ENCODE peak calls at places on chromosomes 1 and 21, in four cellular contexts. E is MM.1S, T is pancreas, I is right lobe of liver. U is an unnamed sample.

GRCh38 chr21:43300496-43301423 is 126.2 kb downstream of the SIK1 start:
- DNase-seq in E (no peak), T (no peak), I (peak; percentile 51), U (no peak)

GRCh38 chr1:163265547-163265946 is 56.2 kb upstream of the NUF2 start:
- DNase-seq in T (no peak), I (no peak), E (no peak), U (no peak)

GRCh38 chr1:32071758-32072621 is 749 bp upstream of the TMEM39B start:
- DNase-seq in I (no peak), T (no peak), E (no peak), U (no peak)

GRCh38 chr1:38014171-38014570 is 1.6 kb downstream of the UTP11 start:
- DNase-seq in T (no peak), I (no peak), E (no peak), U (no peak)

GRCh38 chr1:99535470-99536164 is 110.3 kb upstream of the PALMD start:
- DNase-seq in T (no peak), I (no peak), E (no peak), U (no peak)

GRCh38 chr1:178650950-178651461 is 74.0 kb upstream of the RALGPS2 start:
- DNase-seq in E (no peak), I (no peak), T (no peak), U (peak; percentile 52)

GRCh38 chr1:153347856-153348255 is 785 bp downstream of the PGLYRP4 start:
- DNase-seq in T (no peak), E (no peak), I (no peak), U (no peak)

GRCh38 chr1:63821650-63822049 is 47.8 kb downstream of the ROR1 start:
- DNase-seq in E (no peak), T (peak; percentile 42), I (no peak), U (no peak)

GRCh38 chr1:192098001-192098400 is 60.3 kb upstream of the RGS18 start:
- DNase-seq in E (no peak), T (no peak), I (no peak), U (no peak)

GRCh38 chr1:186420923-186421322 is 40.0 kb downstream of the PDC start:
- DNase-seq in T (no peak), E (peak; percentile 87), I (no peak), U (peak; percentile 21)

GRCh38 chr1:21510113-21510493 is 880 bp downstream of the ALPL start:
- DNase-seq in I (no peak), T (no peak), E (no peak), U (no peak)

GRCh38 chr1:21511579-21512522 is 2.6 kb downstream of the ALPL start:
- DNase-seq in E (peak; percentile 20), T (no peak), I (no peak), U (no peak)

GRCh38 chr1:21509351-21510112 is at the start of gene ALPL:
- DNase-seq in E (no peak), T (peak; percentile 14), I (peak; percentile 54), U (no peak)

GRCh38 chr1:21508580-21509350 is 458 bp upstream of the ALPL start:
- DNase-seq in I (peak; percentile 78), T (peak; percentile 67), E (peak; percentile 51), U (no peak)

DNA sequence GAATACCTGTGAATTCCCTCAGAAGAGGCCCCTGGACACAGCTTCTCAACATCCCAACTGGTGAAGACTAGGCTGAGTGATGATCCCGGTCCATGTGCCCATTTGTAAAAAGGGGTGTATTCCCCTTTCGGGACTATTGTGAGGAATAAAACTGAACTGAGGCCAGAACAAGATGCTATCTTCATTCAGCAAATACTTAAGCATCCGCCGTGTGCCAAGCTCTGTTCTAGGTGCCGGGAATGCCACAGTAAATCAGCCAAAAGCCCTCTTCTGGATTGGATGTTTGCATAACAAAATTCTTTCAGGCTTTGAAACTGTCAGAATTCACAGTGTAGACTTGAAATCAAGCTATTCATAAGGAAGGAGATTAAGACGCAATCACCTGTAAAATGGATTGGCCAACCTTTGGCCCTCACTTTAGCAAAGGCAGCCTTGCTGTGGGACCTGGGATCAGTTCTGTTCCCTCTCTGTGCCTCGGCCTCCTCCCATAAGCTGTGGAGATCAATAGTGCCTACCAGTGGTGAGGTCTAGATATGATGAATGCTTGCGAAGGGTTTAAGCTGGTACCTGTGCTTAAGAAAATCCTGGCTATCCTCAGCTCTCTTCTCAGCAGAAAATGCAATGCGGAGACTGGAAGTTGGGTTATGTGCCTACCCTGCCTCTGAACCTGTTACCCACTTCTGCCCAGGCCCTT is 1.8 kb downstream of the ALPL start:
- DNase-seq in T (no peak), E (no peak), I (no peak), U (no peak)
- H3K4me3 ChIP-seq in T (no peak overlapping the region), E (no peak overlapping the region), I (no peak overlapping the region), U (no peak overlapping the region)

GRCh38 chr1:35223109-35223630 is 30.2 kb upstream of the SFPQ start:
- DNase-seq in T (no peak), E (no peak), I (no peak), U (no peak)
- H3K4me3 ChIP-seq in T (no peak overlapping the region), E (no peak overlapping the region), I (no peak overlapping the region), U (no peak overlapping the region)

GRCh38 chr21:41953249-41953830 is 478 bp downstream of the C2CD2 start:
- DNase-seq in E (no peak), T (peak; percentile 33), I (no peak), U (no peak)

GRCh38 chr21:41953831-41954653 is at the start of gene C2CD2:
- DNase-seq in T (peak; percentile 71), E (peak; percentile 57), I (peak; percentile 74), U (peak; percentile 42)

GRCh38 chr21:41950941-41951408 is 2.8 kb downstream of the C2CD2 start:
- DNase-seq in E (no peak), I (no peak), T (no peak), U (no peak)

GRCh38 chr21:41952568-41953248 is 1.1 kb downstream of the C2CD2 start:
- DNase-seq in I (no peak), E (no peak), T (no peak), U (no peak)

DNA sequence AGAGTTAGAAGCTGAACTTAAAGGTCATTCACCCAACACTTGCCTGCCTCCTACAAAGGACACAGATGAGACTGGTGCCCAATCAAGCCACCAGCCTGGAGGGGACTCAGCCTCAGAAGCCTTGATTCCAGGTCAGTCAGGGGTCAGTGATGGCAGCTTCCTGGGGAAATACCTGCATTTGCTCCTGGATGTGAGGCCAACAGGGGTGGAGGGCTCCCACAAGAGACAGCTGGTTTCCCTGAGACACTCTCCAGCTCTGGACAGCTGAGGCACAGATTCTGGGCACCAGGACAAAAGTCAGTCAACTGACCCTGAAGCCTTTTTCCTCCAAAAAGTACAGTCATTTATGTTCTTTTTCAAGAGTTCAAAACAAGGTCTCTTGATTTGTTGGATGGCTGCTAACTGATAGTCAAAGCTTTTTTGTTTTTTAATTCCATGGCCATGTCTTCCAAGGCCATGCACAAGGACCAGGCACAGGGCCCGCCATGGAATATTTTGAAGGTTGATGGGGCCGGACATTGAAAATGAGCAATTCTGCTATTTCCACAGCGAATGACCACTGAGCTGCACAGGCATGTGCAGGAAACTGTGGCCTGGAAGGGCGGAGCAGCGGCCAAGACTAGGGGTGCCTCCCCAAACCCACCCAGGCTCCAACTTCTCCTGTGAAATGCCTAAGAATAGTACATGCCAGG is 1.8 kb downstream of the C2CD2 start:
- DNase-seq in E (no peak), T (no peak), I (no peak), U (no peak)
- H3K4me3 ChIP-seq in E (no peak overlapping the region), T (no peak overlapping the region), I (peak overlapping the region; percentile 68), U (peak overlapping the region; percentile 77)

DNA sequence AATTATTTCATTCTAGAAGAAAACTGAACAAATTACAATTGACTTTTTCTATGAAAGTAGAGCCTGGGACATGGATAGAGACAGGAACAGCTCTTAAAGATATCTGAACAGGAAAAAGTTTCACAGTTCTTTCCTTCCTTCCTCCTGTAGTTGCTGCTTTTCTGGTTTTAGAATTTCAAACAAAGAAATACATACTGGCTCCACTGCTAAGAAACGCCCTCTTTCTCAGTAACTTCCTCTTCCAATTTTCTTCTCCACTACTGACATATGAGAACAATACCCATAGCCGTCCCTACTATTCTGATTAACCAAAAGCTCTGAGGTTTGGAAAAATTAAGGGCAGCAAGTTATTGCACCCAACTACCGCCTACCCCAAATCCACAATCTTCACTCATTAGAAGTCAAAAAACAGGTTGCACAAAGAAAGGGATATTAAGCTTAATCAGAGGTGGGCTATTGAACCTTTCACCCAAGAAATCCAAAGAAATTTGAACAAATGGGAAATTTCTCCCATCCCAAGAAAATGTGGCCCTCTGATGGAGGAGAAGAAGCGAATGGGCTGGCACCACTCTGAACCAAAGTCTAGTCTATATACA is 1.9 kb downstream of the WASF2 start:
- DNase-seq in I (no peak), E (no peak), T (no peak), U (no peak)
- H3K4me3 ChIP-seq in I (peak overlapping the region; percentile 90), E (peak overlapping the region; percentile 93), T (peak overlapping the region; percentile 2), U (peak overlapping the region; percentile 100)

GRCh38 chr1:181089777-181090505 is 1.4 kb downstream of the IER5 start:
- DNase-seq in T (peak; percentile 52), I (peak; percentile 90), E (peak; percentile 78), U (no peak)

GRCh38 chr1:181090653-181091126 is 2.2 kb downstream of the IER5 start:
- DNase-seq in I (no peak), T (no peak), E (peak; percentile 42), U (no peak)

GRCh38 chr1:181092883-181093282 is 4.4 kb downstream of the IER5 start:
- DNase-seq in I (no peak), E (no peak), T (no peak), U (no peak)

GRCh38 chr1:181092056-181092455 is 3.6 kb downstream of the IER5 start:
- DNase-seq in T (no peak), E (no peak), I (no peak), U (no peak)

GRCh38 chr1:181091322-181092040 is 3.0 kb downstream of the IER5 start:
- DNase-seq in I (no peak), E (no peak), T (no peak), U (no peak)
- H3K4me3 ChIP-seq in I (peak overlapping the region; percentile 74), E (peak overlapping the region; percentile 94), T (no peak overlapping the region), U (peak overlapping the region; percentile 82)

GRCh38 chr1:68294354-68295066 is 62.2 kb upstream of the WLS start:
- DNase-seq in E (no peak), T (no peak), I (no peak), U (no peak)

GRCh38 chr1:68291763-68292384 is 59.6 kb upstream of the WLS start:
- DNase-seq in E (peak; percentile 79), I (no peak), T (no peak), U (no peak)

GRCh38 chr1:68293122-68293521 is 60.8 kb upstream of the WLS start:
- DNase-seq in I (no peak), T (no peak), E (no peak), U (no peak)

GRCh38 chr1:68293609-68294353 is 61.5 kb upstream of the WLS start:
- DNase-seq in E (no peak), I (no peak), T (no peak), U (no peak)
- H3K4me3 ChIP-seq in E (no peak overlapping the region), I (no peak overlapping the region), T (no peak overlapping the region), U (no peak overlapping the region)

DNA sequence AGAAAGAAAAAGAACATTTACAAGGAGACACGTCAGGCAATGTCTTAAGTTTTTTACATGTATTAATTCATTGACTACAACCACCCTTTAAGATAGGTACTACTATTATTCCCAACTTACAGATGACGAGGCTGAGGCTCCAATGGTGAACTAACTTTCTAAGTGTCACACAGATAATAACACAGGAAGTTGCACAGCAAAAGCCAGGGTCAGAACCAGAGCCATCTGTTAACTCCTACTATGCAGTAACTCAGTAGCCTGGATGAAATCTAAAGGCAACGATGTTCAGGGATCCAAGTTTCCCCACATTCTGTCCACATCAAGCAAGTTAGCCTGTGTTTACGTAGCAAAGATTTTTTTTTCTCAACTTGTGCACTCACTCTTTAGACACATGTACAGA is 371.7 kb downstream of the PTPRC start:
- DNase-seq in T (no peak), E (no peak), I (no peak), U (no peak)
- H3K4me3 ChIP-seq in T (no peak overlapping the region), E (no peak overlapping the region), I (no peak overlapping the region), U (no peak overlapping the region)

U was measured in HFF-Myc.